ENCODE peak calls at places on chromosomes 11 and 22, in nine cellular contexts. One of them, this sample, is unnamed.

GRCh38 chr22:24244144-24244787 is 616 bp downstream of the GGT5 start:
- DNase-seq in gastrocnemius medialis: no peak
- DNase-seq in RPMI7951: no peak
- DNase-seq in testis: peak; percentile 45
- DNase-seq in NCI-H69: peak; percentile 58
- DNase-seq in HEK293T: no peak
- DNase-seq in astrocyte of the spinal cord: peak; percentile 55
- DNase-seq in SJSA1: no peak
- DNase-seq in NCI-H774: no peak
- DNase-seq in this sample: peak; percentile 56

GRCh38 chr22:43553451-43554258 is 141.8 kb downstream of the MPPED1 start:
- DNase-seq in SJSA1: no peak
- DNase-seq in testis: no peak
- DNase-seq in RPMI7951: no peak
- DNase-seq in astrocyte of the spinal cord: no peak
- DNase-seq in gastrocnemius medialis: no peak
- DNase-seq in NCI-H774: no peak
- DNase-seq in NCI-H69: no peak
- DNase-seq in HEK293T: no peak
- DNase-seq in this sample: no peak

GRCh38 chr11:82797595-82797971 is 63.9 kb upstream of the FAM181B start:
- DNase-seq in astrocyte of the spinal cord: no peak
- DNase-seq in NCI-H69: no peak
- DNase-seq in testis: no peak
- DNase-seq in RPMI7951: no peak
- DNase-seq in SJSA1: no peak
- DNase-seq in NCI-H774: no peak
- DNase-seq in gastrocnemius medialis: no peak
- DNase-seq in HEK293T: no peak
- DNase-seq in this sample: no peak

GRCh38 chr11:101686514-101686913 is 102.7 kb upstream of the TRPC6 start:
- DNase-seq in RPMI7951: peak; percentile 51
- DNase-seq in testis: no peak
- DNase-seq in astrocyte of the spinal cord: peak; percentile 65
- DNase-seq in HEK293T: no peak
- DNase-seq in NCI-H69: no peak
- DNase-seq in NCI-H774: no peak
- DNase-seq in gastrocnemius medialis: no peak
- DNase-seq in SJSA1: peak; percentile 43
- DNase-seq in this sample: no peak

GRCh38 chr11:4826425-4826824 is 5.3 kb downstream of the OR51F2 start:
- DNase-seq in NCI-H69: peak; percentile 53
- DNase-seq in gastrocnemius medialis: no peak
- DNase-seq in testis: no peak
- DNase-seq in astrocyte of the spinal cord: peak; percentile 18
- DNase-seq in RPMI7951: no peak
- DNase-seq in HEK293T: no peak
- DNase-seq in NCI-H774: peak; percentile 4
- DNase-seq in SJSA1: no peak
- DNase-seq in this sample: no peak

GRCh38 chr11:114253771-114254170 is 42.4 kb upstream of the NNMT start:
- DNase-seq in NCI-H69: no peak
- DNase-seq in SJSA1: no peak
- DNase-seq in gastrocnemius medialis: no peak
- DNase-seq in astrocyte of the spinal cord: no peak
- DNase-seq in RPMI7951: no peak
- DNase-seq in testis: no peak
- DNase-seq in NCI-H774: no peak
- DNase-seq in HEK293T: no peak
- DNase-seq in this sample: no peak

GRCh38 chr11:72813740-72814138 is 472 bp upstream of the ATG16L2 start:
- DNase-seq in SJSA1: peak; percentile 93
- DNase-seq in HEK293T: peak; percentile 71
- DNase-seq in NCI-H774: peak; percentile 87
- DNase-seq in gastrocnemius medialis: peak; percentile 72
- DNase-seq in testis: peak; percentile 84
- DNase-seq in RPMI7951: peak; percentile 79
- DNase-seq in NCI-H69: peak; percentile 94
- DNase-seq in astrocyte of the spinal cord: no peak
- DNase-seq in this sample: no peak

GRCh38 chr22:49203091-49203862 is 624.4 kb downstream of the BRD1 start:
- DNase-seq in SJSA1: no peak
- DNase-seq in RPMI7951: no peak
- DNase-seq in HEK293T: no peak
- DNase-seq in astrocyte of the spinal cord: no peak
- DNase-seq in gastrocnemius medialis: peak; percentile 0
- DNase-seq in NCI-H69: no peak
- DNase-seq in testis: peak; percentile 11
- DNase-seq in NCI-H774: no peak
- DNase-seq in this sample: no peak

GRCh38 chr22:21918466-21919185 is 34.0 kb downstream of the PPM1F start:
- DNase-seq in NCI-H69: no peak
- DNase-seq in NCI-H774: no peak
- DNase-seq in HEK293T: no peak
- DNase-seq in gastrocnemius medialis: no peak
- DNase-seq in testis: no peak
- DNase-seq in SJSA1: no peak
- DNase-seq in RPMI7951: no peak
- DNase-seq in astrocyte of the spinal cord: no peak
- DNase-seq in this sample: no peak

GRCh38 chr11:22466809-22467208 is 128.6 kb downstream of the SLC17A6 start:
- DNase-seq in RPMI7951: no peak
- DNase-seq in testis: no peak
- DNase-seq in NCI-H69: no peak
- DNase-seq in gastrocnemius medialis: peak; percentile 23
- DNase-seq in SJSA1: no peak
- DNase-seq in astrocyte of the spinal cord: peak; percentile 86
- DNase-seq in NCI-H774: no peak
- DNase-seq in HEK293T: no peak
- DNase-seq in this sample: no peak

GRCh38 chr11:14499178-14499559 is 442 bp downstream of the COPB1 start:
- DNase-seq in RPMI7951: peak; percentile 11
- DNase-seq in astrocyte of the spinal cord: peak; percentile 6
- DNase-seq in HEK293T: no peak
- DNase-seq in SJSA1: peak; percentile 24
- DNase-seq in NCI-H774: no peak
- DNase-seq in gastrocnemius medialis: peak; percentile 22
- DNase-seq in testis: peak; percentile 54
- DNase-seq in NCI-H69: peak; percentile 66
- DNase-seq in this sample: peak; percentile 32

GRCh38 chr11:67611704-67612587 is 5.2 kb downstream of the NDUFV1 start:
- DNase-seq in HEK293T: no peak
- DNase-seq in testis: no peak
- DNase-seq in SJSA1: no peak
- DNase-seq in gastrocnemius medialis: no peak
- DNase-seq in NCI-H69: no peak
- DNase-seq in RPMI7951: no peak
- DNase-seq in astrocyte of the spinal cord: no peak
- DNase-seq in NCI-H774: no peak
- DNase-seq in this sample: no peak

GRCh38 chr11:125210112-125210511 is 45.6 kb downstream of the PKNOX2 start:
- DNase-seq in astrocyte of the spinal cord: no peak
- DNase-seq in testis: no peak
- DNase-seq in HEK293T: no peak
- DNase-seq in RPMI7951: no peak
- DNase-seq in SJSA1: no peak
- DNase-seq in NCI-H69: no peak
- DNase-seq in gastrocnemius medialis: no peak
- DNase-seq in NCI-H774: no peak
- DNase-seq in this sample: no peak

GRCh38 chr11:130124096-130124495 is 35.5 kb upstream of the ST14 start:
- DNase-seq in testis: no peak
- DNase-seq in RPMI7951: peak; percentile 89
- DNase-seq in NCI-H69: no peak
- DNase-seq in NCI-H774: no peak
- DNase-seq in astrocyte of the spinal cord: peak; percentile 78
- DNase-seq in HEK293T: no peak
- DNase-seq in gastrocnemius medialis: peak; percentile 88
- DNase-seq in SJSA1: peak; percentile 30
- DNase-seq in this sample: peak; percentile 72

GRCh38 chr22:46393791-46394333 is 58.3 kb downstream of the TRMU start:
- DNase-seq in astrocyte of the spinal cord: no peak
- DNase-seq in NCI-H774: no peak
- DNase-seq in RPMI7951: no peak
- DNase-seq in NCI-H69: peak; percentile 32
- DNase-seq in gastrocnemius medialis: no peak
- DNase-seq in SJSA1: no peak
- DNase-seq in testis: no peak
- DNase-seq in HEK293T: no peak
- DNase-seq in this sample: no peak

GRCh38 chr11:62013266-62014157 is 46.1 kb upstream of the FTH1 start:
- DNase-seq in HEK293T: no peak
- DNase-seq in gastrocnemius medialis: no peak
- DNase-seq in astrocyte of the spinal cord: no peak
- DNase-seq in testis: no peak
- DNase-seq in NCI-H69: no peak
- DNase-seq in SJSA1: peak; percentile 78
- DNase-seq in RPMI7951: peak; percentile 98
- DNase-seq in NCI-H774: no peak
- DNase-seq in this sample: no peak

This sample was measured in endothelial cell of umbilical vein.